ENCODE peak calls at places on chromosomes 13 and 19, in five cellular contexts. X, A, D, K and P are unnamed samples.
A peak's percentile ranks its signal among the peaks of the same experiment; 100 is the strongest.

GRCh38 chr13:25561842-25562241 is 190.1 kb downstream of the ATP8A2 start:
- DNase-seq in X (no peak), A (no peak), D (no peak), K (no peak), P (no peak)

GRCh38 chr13:112986946-112987345 is 17.9 kb downstream of the MCF2L start:
- DNase-seq in X (no peak), A (no peak), D (no peak), K (no peak), P (no peak)

GRCh38 chr13:31437975-31438374 is 238.2 kb downstream of the B3GLCT start:
- DNase-seq in X (no peak), A (no peak), D (no peak), K (no peak), P (no peak)

GRCh38 chr19:10871711-10872550 is 578 bp downstream of the CARM1 start:
- DNase-seq in X (no peak), A (peak; percentile 14), D (peak; percentile 28), K (peak; percentile 15), P (peak; percentile 55)

GRCh38 chr13:66313408-66313807 is 916.7 kb downstream of the PCDH9 start:
- DNase-seq in X (no peak), A (peak; percentile 53), D (no peak), K (no peak), P (no peak)

GRCh38 chr19:49718991-49719390 is 28.1 kb downstream of the CPT1C start:
- DNase-seq in X (no peak), A (no peak), D (no peak), K (no peak), P (no peak)

GRCh38 chr13:38648912-38649311 is 38.0 kb upstream of the FREM2 start:
- DNase-seq in X (no peak), A (no peak), D (no peak), K (no peak), P (no peak)

GRCh38 chr19:52959613-52960295 is 2.9 kb downstream of the ZNF816 start:
- DNase-seq in X (no peak), A (no peak), D (no peak), K (no peak), P (no peak)

GRCh38 chr13:43676320-43676719 is 110.5 kb downstream of the ENOX1 start:
- DNase-seq in X (no peak), A (no peak), D (no peak), K (no peak), P (no peak)